ENCODE peak calls at places on chromosomes 5 and 9, in four cellular contexts. One of them, this sample, is unnamed.

GRCh38 chr5:156402387-156402921 is 75.5 kb downstream of the SGCD start:
- DNase-seq in KG1: no peak
- DNase-seq in GF-D8: no peak
- DNase-seq in small intestine: no peak
- DNase-seq in this sample: no peak

GRCh38 chr9:126975327-126976059 is 60.9 kb downstream of the RALGPS1 start:
- DNase-seq in KG1: no peak
- DNase-seq in GF-D8: no peak
- DNase-seq in small intestine: no peak
- DNase-seq in this sample: no peak

GRCh38 chr9:86175743-86176456 is 76.5 kb upstream of the GOLM1 start:
- DNase-seq in KG1: no peak
- DNase-seq in GF-D8: no peak
- DNase-seq in small intestine: no peak
- DNase-seq in this sample: no peak

GRCh38 chr5:150734579-150735384 is 24.0 kb downstream of the DCTN4 start:
- DNase-seq in KG1: no peak
- DNase-seq in GF-D8: peak
- DNase-seq in small intestine: peak
- DNase-seq in this sample: peak

GRCh38 chr5:10695055-10695649 is 65.9 kb downstream of the DAP start:
- DNase-seq in KG1: no peak
- DNase-seq in GF-D8: peak
- DNase-seq in small intestine: peak
- DNase-seq in this sample: no peak

GRCh38 chr5:170623576-170624181 is 119.9 kb downstream of the KCNIP1 start:
- DNase-seq in KG1: peak
- DNase-seq in GF-D8: no peak
- DNase-seq in small intestine: no peak
- DNase-seq in this sample: no peak

GRCh38 chr5:135246923-135247795 is 151.9 kb downstream of the MACROH2A1 start:
- DNase-seq in KG1: no peak
- DNase-seq in GF-D8: no peak
- DNase-seq in small intestine: no peak
- DNase-seq in this sample: peak

GRCh38 chr5:178293815-178294214 is 61.2 kb upstream of the PHYKPL start:
- DNase-seq in KG1: no peak
- DNase-seq in GF-D8: no peak
- DNase-seq in small intestine: no peak
- DNase-seq in this sample: no peak

GRCh38 chr9:99105152-99106043 is 485 bp downstream of the TGFBR1 start:
- DNase-seq in KG1: no peak
- DNase-seq in GF-D8: no peak
- DNase-seq in small intestine: peak
- DNase-seq in this sample: no peak

GRCh38 chr9:136711751-136712689 is at the start of gene DIPK1B:
- DNase-seq in KG1: peak
- DNase-seq in GF-D8: no peak
- DNase-seq in small intestine: no peak
- DNase-seq in this sample: no peak

GRCh38 chr5:20353481-20353880 is 365.5 kb upstream of the CDH18 start:
- DNase-seq in KG1: no peak
- DNase-seq in GF-D8: no peak
- DNase-seq in small intestine: no peak
- DNase-seq in this sample: no peak